ENCODE peak calls at places on chromosomes 6 and 20, in five cellular contexts. One of them, this sample, is unnamed.

GRCh38 chr6:68194846-68195478 is 440.1 kb upstream of the ADGRB3 start:
- DNase-seq in A549: no peak
- DNase-seq in tibial artery: no peak
- DNase-seq in right lobe of liver: no peak
- DNase-seq in cardiac fibroblast: no peak
- DNase-seq in this sample: no peak

GRCh38 chr6:121354764-121355163 is 20.5 kb upstream of the TBC1D32 start:
- DNase-seq in A549: no peak
- DNase-seq in tibial artery: no peak
- DNase-seq in right lobe of liver: no peak
- DNase-seq in cardiac fibroblast: peak
- DNase-seq in this sample: no peak

GRCh38 chr20:61682114-61682997 is 383.3 kb downstream of the TAF4 start:
- DNase-seq in A549: no peak
- DNase-seq in tibial artery: no peak
- DNase-seq in right lobe of liver: no peak
- DNase-seq in cardiac fibroblast: no peak
- DNase-seq in this sample: no peak

GRCh38 chr20:49323622-49324238 is 45.9 kb upstream of the ZNFX1 start:
- DNase-seq in A549: no peak
- DNase-seq in tibial artery: no peak
- DNase-seq in right lobe of liver: no peak
- DNase-seq in cardiac fibroblast: peak
- DNase-seq in this sample: peak

GRCh38 chr20:31747640-31748039 is 8.6 kb downstream of the TPX2 start:
- DNase-seq in A549: no peak
- DNase-seq in tibial artery: peak
- DNase-seq in right lobe of liver: no peak
- DNase-seq in cardiac fibroblast: peak
- DNase-seq in this sample: no peak

GRCh38 chr6:160070427-160070826 is 51.2 kb upstream of the SLC22A1 start:
- DNase-seq in A549: no peak
- DNase-seq in tibial artery: no peak
- DNase-seq in right lobe of liver: peak
- DNase-seq in cardiac fibroblast: no peak
- DNase-seq in this sample: no peak

GRCh38 chr6:93040375-93040774 is 379.0 kb downstream of the EPHA7 start:
- DNase-seq in A549: no peak
- DNase-seq in tibial artery: no peak
- DNase-seq in right lobe of liver: no peak
- DNase-seq in cardiac fibroblast: peak
- DNase-seq in this sample: no peak

GRCh38 chr20:57619053-57619831 is 984 bp downstream of the ZBP1 start:
- DNase-seq in A549: no peak
- DNase-seq in tibial artery: peak
- DNase-seq in right lobe of liver: peak
- DNase-seq in cardiac fibroblast: no peak
- DNase-seq in this sample: no peak

GRCh38 chr6:90144396-90144795 is 152.2 kb downstream of the BACH2 start:
- DNase-seq in A549: no peak
- DNase-seq in tibial artery: no peak
- DNase-seq in right lobe of liver: no peak
- DNase-seq in cardiac fibroblast: no peak
- DNase-seq in this sample: no peak

GRCh38 chr6:259901-260508 is 32.3 kb upstream of the DUSP22 start:
- DNase-seq in A549: no peak
- DNase-seq in tibial artery: no peak
- DNase-seq in right lobe of liver: no peak
- DNase-seq in cardiac fibroblast: no peak
- DNase-seq in this sample: no peak
- H3K4me3 ChIP-seq in A549: no peak
- H3K4me3 ChIP-seq in tibial artery: no peak
- H3K4me3 ChIP-seq in right lobe of liver: no peak
- H3K4me3 ChIP-seq in cardiac fibroblast: no peak
- H3K4me3 ChIP-seq in this sample: no peak

GRCh38 chr20:2692036-2692885 is at the start of gene EBF4:
- DNase-seq in A549: peak
- DNase-seq in tibial artery: peak
- DNase-seq in right lobe of liver: peak
- DNase-seq in cardiac fibroblast: peak
- DNase-seq in this sample: peak

GRCh38 chr20:2693996-2694471 is 1.5 kb downstream of the EBF4 start:
- DNase-seq in A549: no peak
- DNase-seq in tibial artery: peak
- DNase-seq in right lobe of liver: no peak
- DNase-seq in cardiac fibroblast: no peak
- DNase-seq in this sample: no peak

GRCh38 chr20:2694519-2694918 is 1.9 kb downstream of the EBF4 start:
- DNase-seq in A549: no peak
- DNase-seq in tibial artery: no peak
- DNase-seq in right lobe of liver: no peak
- DNase-seq in cardiac fibroblast: no peak
- DNase-seq in this sample: no peak

GRCh38 chr20:2692886-2693285 is 306 bp downstream of the EBF4 start:
- DNase-seq in A549: peak
- DNase-seq in tibial artery: no peak
- DNase-seq in right lobe of liver: no peak
- DNase-seq in cardiac fibroblast: no peak
- DNase-seq in this sample: no peak

GRCh38 chr20:2693286-2693995 is 861 bp downstream of the EBF4 start:
- DNase-seq in A549: peak
- DNase-seq in tibial artery: peak
- DNase-seq in right lobe of liver: no peak
- DNase-seq in cardiac fibroblast: no peak
- DNase-seq in this sample: no peak
- H3K4me3 ChIP-seq in A549: peak
- H3K4me3 ChIP-seq in tibial artery: peak
- H3K4me3 ChIP-seq in right lobe of liver: peak
- H3K4me3 ChIP-seq in cardiac fibroblast: peak
- H3K4me3 ChIP-seq in this sample: no peak

GRCh38 chr6:1405221-1405620 is 15.8 kb downstream of the FOXF2 start:
- DNase-seq in A549: no peak
- DNase-seq in tibial artery: no peak
- DNase-seq in right lobe of liver: no peak
- DNase-seq in cardiac fibroblast: no peak
- DNase-seq in this sample: no peak
- H3K4me3 ChIP-seq in A549: no peak
- H3K4me3 ChIP-seq in tibial artery: no peak
- H3K4me3 ChIP-seq in right lobe of liver: no peak
- H3K4me3 ChIP-seq in cardiac fibroblast: no peak
- H3K4me3 ChIP-seq in this sample: no peak

DNA sequence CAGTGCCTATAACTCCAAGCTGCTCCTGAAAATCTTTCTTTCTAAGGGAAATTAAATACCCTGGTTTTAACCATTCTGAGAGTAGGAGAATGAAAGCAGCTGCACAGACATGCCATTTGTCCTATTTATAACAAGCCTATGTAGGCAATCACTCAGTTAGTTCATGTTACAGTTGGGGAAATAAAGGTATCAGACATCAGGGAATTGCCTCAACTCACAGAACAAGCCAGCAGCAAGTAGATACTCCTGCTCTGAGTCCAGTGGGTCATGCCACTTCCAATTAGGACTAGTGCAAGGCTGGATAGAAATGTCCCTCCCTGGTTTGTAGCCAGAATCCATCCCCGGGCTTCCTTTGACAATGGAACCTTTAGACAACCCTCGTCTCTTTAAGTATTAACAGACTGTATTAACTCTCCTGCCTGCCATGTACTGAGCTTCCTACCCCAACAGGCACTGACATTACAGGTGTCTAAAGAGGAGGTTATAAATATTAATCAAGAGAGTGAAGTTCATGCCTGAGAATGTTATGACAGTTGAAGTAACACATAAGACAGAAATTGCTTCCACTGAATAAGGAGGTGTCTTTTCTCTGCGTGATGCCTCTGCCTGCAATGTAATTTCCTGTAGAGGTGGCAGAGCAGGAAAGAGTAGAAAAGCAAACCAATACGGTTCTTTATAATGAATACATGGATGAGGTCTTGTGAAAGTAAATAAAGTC is 28.0 kb upstream of the MARCKS start:
- DNase-seq in A549: no peak
- DNase-seq in tibial artery: no peak
- DNase-seq in right lobe of liver: no peak
- DNase-seq in cardiac fibroblast: no peak
- DNase-seq in this sample: no peak
- H3K4me3 ChIP-seq in A549: no peak
- H3K4me3 ChIP-seq in tibial artery: no peak
- H3K4me3 ChIP-seq in right lobe of liver: no peak
- H3K4me3 ChIP-seq in cardiac fibroblast: no peak
- H3K4me3 ChIP-seq in this sample: no peak

GRCh38 chr6:85403331-85404015 is 46.4 kb upstream of the NT5E start:
- DNase-seq in A549: no peak
- DNase-seq in tibial artery: no peak
- DNase-seq in right lobe of liver: no peak
- DNase-seq in cardiac fibroblast: peak
- DNase-seq in this sample: peak

GRCh38 chr6:85402922-85403321 is 47.0 kb upstream of the NT5E start:
- DNase-seq in A549: no peak
- DNase-seq in tibial artery: no peak
- DNase-seq in right lobe of liver: no peak
- DNase-seq in cardiac fibroblast: no peak
- DNase-seq in this sample: no peak

GRCh38 chr6:85400331-85400730 is 49.6 kb upstream of the NT5E start:
- DNase-seq in A549: no peak
- DNase-seq in tibial artery: no peak
- DNase-seq in right lobe of liver: no peak
- DNase-seq in cardiac fibroblast: no peak
- DNase-seq in this sample: no peak

GRCh38 chr6:85402071-85402470 is 47.8 kb upstream of the NT5E start:
- DNase-seq in A549: no peak
- DNase-seq in tibial artery: no peak
- DNase-seq in right lobe of liver: no peak
- DNase-seq in cardiac fibroblast: no peak
- DNase-seq in this sample: no peak

GRCh38 chr6:85401186-85402062 is 48.5 kb upstream of the NT5E start:
- DNase-seq in A549: no peak
- DNase-seq in tibial artery: no peak
- DNase-seq in right lobe of liver: no peak
- DNase-seq in cardiac fibroblast: no peak
- DNase-seq in this sample: no peak
- H3K4me3 ChIP-seq in A549: no peak
- H3K4me3 ChIP-seq in tibial artery: no peak
- H3K4me3 ChIP-seq in right lobe of liver: no peak
- H3K4me3 ChIP-seq in cardiac fibroblast: no peak
- H3K4me3 ChIP-seq in this sample: no peak